ENCODE peak calls at places on chromosomes 6 and 20, in five cellular contexts. Q is HepG2, G is IMR-90, A is GM12878, M is K562. E is an unnamed sample.

GRCh38 chr6:90216081-90216977 is 80.3 kb downstream of the BACH2 start:
- DNase-seq in Q (peak), G (peak), A (no peak), M (no peak), E (peak)

GRCh38 chr6:134235937-134236751 is 81.8 kb downstream of the SGK1 start:
- DNase-seq in Q (no peak), G (peak), A (peak), M (no peak), E (no peak)

GRCh38 chr6:100695445-100695844 is 185.7 kb downstream of the ASCC3 start:
- DNase-seq in Q (no peak), G (no peak), A (no peak), M (no peak), E (no peak)

GRCh38 chr6:114735118-114735730 is 392.4 kb upstream of the HS3ST5 start:
- DNase-seq in Q (no peak), G (no peak), A (no peak), M (no peak), E (no peak)

GRCh38 chr6:170102582-170103481 is 188.0 kb downstream of the DLL1 start:
- DNase-seq in Q (no peak), G (no peak), A (no peak), M (no peak), E (no peak)

GRCh38 chr20:14580426-14581074 is 243.1 kb upstream of the FLRT3 start:
- DNase-seq in Q (no peak), G (no peak), A (no peak), M (no peak), E (no peak)

GRCh38 chr20:33444797-33445560 is 1.4 kb upstream of the SNTA1 start:
- DNase-seq in Q (peak), G (no peak), A (no peak), M (no peak), E (peak)

GRCh38 chr6:1390071-1390804 is 862 bp downstream of the FOXF2 start:
- DNase-seq in Q (no peak), G (peak), A (no peak), M (no peak), E (no peak)

GRCh38 chr6:53506872-53507271 is 38.0 kb downstream of the GCLC start:
- DNase-seq in Q (no peak), G (no peak), A (no peak), M (no peak), E (no peak)

GRCh38 chr20:35699914-35700624 is 864 bp downstream of the ROMO1 start:
- DNase-seq in Q (no peak), G (peak), A (no peak), M (no peak), E (no peak)

GRCh38 chr6:41527721-41528408 is 18.3 kb upstream of the FOXP4 start:
- DNase-seq in Q (peak), G (peak), A (no peak), M (no peak), E (no peak)

GRCh38 chr6:150008588-150008987 is 16.7 kb downstream of the RAET1L start:
- DNase-seq in Q (no peak), G (no peak), A (no peak), M (peak), E (peak)

GRCh38 chr6:6315660-6316059 is 4.8 kb downstream of the F13A1 start:
- DNase-seq in Q (peak), G (peak), A (no peak), M (peak), E (peak)

GRCh38 chr6:10736721-10737120 is 10.9 kb upstream of the TMEM14B start:
- DNase-seq in Q (no peak), G (no peak), A (no peak), M (no peak), E (no peak)

GRCh38 chr6:165091121-165091785 is 218.2 kb downstream of the C6orf118 start:
- DNase-seq in Q (no peak), G (no peak), A (no peak), M (no peak), E (no peak)

GRCh38 chr6:119340766-119341487 is 8.6 kb downstream of the MAN1A1 start:
- DNase-seq in Q (no peak), G (no peak), A (no peak), M (no peak), E (no peak)

GRCh38 chr6:63351995-63352586 is 32.3 kb upstream of the LGSN start:
- DNase-seq in Q (peak), G (peak), A (peak), M (no peak), E (no peak)

GRCh38 chr6:47473791-47474351 is 3.7 kb upstream of the CD2AP start:
- DNase-seq in Q (no peak), G (no peak), A (no peak), M (no peak), E (no peak)

GRCh38 chr6:167678102-167679101 is 148.3 kb upstream of the AFDN start:
- DNase-seq in Q (peak), G (no peak), A (no peak), M (no peak), E (no peak)

GRCh38 chr6:73134588-73134987 is 90.7 kb downstream of the KHDC1L start:
- DNase-seq in Q (peak), G (peak), A (no peak), M (peak), E (no peak)

GRCh38 chr6:46453756-46454316 is 37.4 kb downstream of the RCAN2 start:
- DNase-seq in Q (no peak), G (no peak), A (no peak), M (no peak), E (no peak)

GRCh38 chr20:36017034-36017951 is 48.9 kb downstream of the CNBD2 start:
- DNase-seq in Q (no peak), G (peak), A (no peak), M (no peak), E (peak)

GRCh38 chr6:30928677-30929076 is 3.3 kb downstream of the SFTA2 start:
- DNase-seq in Q (no peak), G (no peak), A (no peak), M (peak), E (peak)

GRCh38 chr6:53023323-53023722 is 28.2 kb upstream of the GSTA4 start:
- DNase-seq in Q (no peak), G (no peak), A (no peak), M (no peak), E (no peak)

GRCh38 chr20:38226553-38226952 is 34.0 kb downstream of the KIAA1755 start:
- DNase-seq in Q (no peak), G (no peak), A (no peak), M (no peak), E (no peak)

GRCh38 chr6:167276772-167277533 is 14.2 kb upstream of the UNC93A start:
- DNase-seq in Q (no peak), G (no peak), A (no peak), M (no peak), E (no peak)

GRCh38 chr6:170122676-170123075 is 168.2 kb downstream of the DLL1 start:
- DNase-seq in Q (no peak), G (no peak), A (no peak), M (no peak), E (no peak)

GRCh38 chr6:85096976-85097375 is 332.6 kb upstream of the TBX18 start:
- DNase-seq in Q (no peak), G (no peak), A (no peak), M (no peak), E (no peak)

GRCh38 chr6:10453596-10453995 is 38.7 kb upstream of the TFAP2A start:
- DNase-seq in Q (no peak), G (no peak), A (no peak), M (no peak), E (no peak)

GRCh38 chr20:58022711-58023110 is 205.7 kb downstream of the ANKRD60 start:
- DNase-seq in Q (no peak), G (no peak), A (no peak), M (no peak), E (no peak)

GRCh38 chr6:5499644-5500306 is 238.5 kb downstream of the FARS2 start:
- DNase-seq in Q (no peak), G (peak), A (no peak), M (no peak), E (no peak)

GRCh38 chr20:42366626-42367025 is 748.4 kb upstream of the CHD6 start:
- DNase-seq in Q (no peak), G (no peak), A (no peak), M (no peak), E (no peak)

GRCh38 chr20:44717986-44718385 is 2.8 kb downstream of the CCN5 start:
- DNase-seq in Q (no peak), G (no peak), A (no peak), M (peak), E (peak)

GRCh38 chr6:158674342-158674969 is 24.6 kb downstream of the SYTL3 start:
- DNase-seq in Q (no peak), G (no peak), A (no peak), M (no peak), E (no peak)

GRCh38 chr6:138226701-138227315 is 8.5 kb upstream of the PBOV1 start:
- DNase-seq in Q (no peak), G (no peak), A (no peak), M (no peak), E (no peak)

GRCh38 chr6:13063300-13063918 is 264.9 kb downstream of the TBC1D7 start:
- DNase-seq in Q (no peak), G (no peak), A (no peak), M (no peak), E (no peak)
- TF ChIP-seq USF2 in Q (no peak), G (no peak), A (no peak), M (no peak), E (no peak)

GRCh38 chr6:3915076-3915791 is 66.1 kb downstream of the FAM50B start:
- DNase-seq in Q (no peak), G (no peak), A (peak), M (no peak), E (no peak)
- TF ChIP-seq CEBPB in Q (no peak), G (no peak), A (no peak), M (no peak), E (no peak)

GRCh38 chr6:131875647-131876046 is 67.8 kb downstream of the ENPP1 start:
- DNase-seq in Q (no peak), G (no peak), A (no peak), M (no peak), E (no peak)
- TF ChIP-seq SMC3 in Q (no peak), G (no peak), A (no peak), M (no peak), E (no peak)

GRCh38 chr6:16239798-16240123 is 1.4 kb downstream of the GMPR start:
- DNase-seq in Q (peak), G (peak), A (no peak), M (peak), E (no peak)

GRCh38 chr6:16238057-16238657 is at the start of gene GMPR:
- DNase-seq in Q (no peak), G (peak), A (no peak), M (peak), E (no peak)

GRCh38 chr6:16240618-16241320 is 2.4 kb downstream of the GMPR start:
- DNase-seq in Q (no peak), G (no peak), A (no peak), M (no peak), E (no peak)

GRCh38 chr6:16238658-16239089 is 287 bp downstream of the GMPR start:
- DNase-seq in Q (no peak), G (no peak), A (no peak), M (peak), E (no peak)

DNA sequence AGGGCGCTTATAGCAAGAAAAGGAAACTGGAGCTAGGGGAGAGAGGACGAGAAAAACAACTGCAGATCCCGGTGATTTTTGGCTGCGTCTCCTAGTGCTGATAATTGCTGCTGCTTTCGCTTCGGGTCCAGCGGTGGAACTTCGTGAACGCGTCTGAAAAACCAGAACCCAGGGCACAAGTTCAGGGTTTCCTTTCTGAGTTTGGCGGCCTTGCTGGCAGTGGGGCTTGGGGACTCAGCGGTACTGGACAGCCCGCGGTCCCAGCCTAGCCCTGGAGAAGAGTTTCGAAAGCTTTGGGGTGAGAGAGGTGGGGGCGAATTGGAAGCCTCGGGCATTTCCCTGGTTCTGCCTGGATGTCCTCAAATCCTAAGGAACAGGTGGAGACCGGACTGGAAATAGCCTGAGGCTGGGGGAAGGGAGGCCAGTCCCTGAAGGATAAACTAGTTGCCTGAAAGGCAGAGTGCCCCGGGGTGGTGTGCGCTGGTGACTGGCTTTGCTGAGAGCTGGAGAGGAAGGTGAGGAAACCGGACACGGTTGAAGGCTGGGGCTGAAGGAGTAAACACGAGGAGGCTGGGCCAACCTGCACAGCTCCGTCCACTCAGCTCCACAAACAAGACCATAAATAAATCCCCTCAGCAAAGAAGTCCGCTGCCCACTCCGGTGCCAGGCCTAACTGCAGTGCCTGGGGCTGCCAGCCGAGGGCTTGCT is 857 bp downstream of the GMPR start:
- DNase-seq in Q (no peak), G (peak), A (no peak), M (peak), E (no peak)
- TF ChIP-seq USF2 in Q (no peak), G (no peak), A (no peak), M (no peak), E (no peak)

DNA sequence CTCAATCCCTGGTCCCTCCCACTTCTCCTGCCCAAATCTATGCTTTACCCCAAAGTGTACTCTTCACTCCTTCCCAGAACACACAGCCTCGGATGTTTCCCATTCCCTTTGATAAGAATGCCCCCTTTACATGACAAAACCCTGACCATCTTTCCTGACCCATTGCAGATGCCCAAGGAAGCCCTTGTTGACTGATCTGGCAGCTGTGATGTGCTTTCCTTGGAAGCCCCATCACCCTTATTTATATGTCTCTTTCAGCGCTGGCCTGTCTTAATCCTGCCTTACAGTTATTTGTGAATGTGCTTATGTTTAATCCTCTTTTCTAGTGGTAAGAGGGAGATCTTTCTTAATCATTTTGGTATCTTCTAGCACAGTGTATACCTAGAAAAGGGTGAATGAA is 523.1 kb downstream of the CD83 start:
- DNase-seq in Q (no peak), G (no peak), A (no peak), M (no peak), E (no peak)
- TF ChIP-seq CEBPB in Q (no peak), G (no peak), A (no peak), M (no peak), E (no peak)

GRCh38 chr6:111980979-111981378 is 72.9 kb upstream of the CCN6 start:
- DNase-seq in Q (no peak), G (no peak), A (no peak), M (no peak), E (no peak)
- TF ChIP-seq SMC3 in Q (no peak), G (no peak), A (no peak), M (no peak), E (no peak)

GRCh38 chr20:1299522-1299921 is 29.4 kb downstream of the SDCBP2 start:
- DNase-seq in Q (no peak), G (no peak), A (no peak), M (peak), E (peak)
- TF ChIP-seq USF2 in Q (no peak), G (no peak), A (no peak), M (no peak), E (no peak)